ENCODE peak calls at places on chromosomes 6 and 20, in six cellular contexts. Q, I, N, M, C and X are unnamed samples. For H3K4me1, the result is how much of the 10 kb centered on the place peaks cover.

GRCh38 chr6:77249560-77249959 is 213.7 kb downstream of the HTR1B start:
- DNase-seq in I (no peak), N (no peak), Q (no peak), C (no peak), M (no peak), X (no peak)

GRCh38 chr6:142845624-142846458 is 99.1 kb downstream of the HIVEP2 start:
- DNase-seq in I (peak), M (no peak), Q (peak), N (peak), C (peak), X (peak)

GRCh38 chr6:74752303-74752702 is 453.6 kb downstream of the COL12A1 start:
- DNase-seq in N (no peak), M (no peak), I (no peak), C (no peak), Q (no peak), X (peak)

GRCh38 chr6:3915076-3915791 is 66.1 kb downstream of the FAM50B start:
- DNase-seq in N (no peak), M (no peak), Q (no peak), C (no peak), I (no peak), X (no peak)

GRCh38 chr20:35954907-35955251 is 577 bp upstream of the SCAND1 start:
- DNase-seq in C (no peak), Q (no peak), M (no peak), N (peak), I (no peak), X (no peak)

GRCh38 chr6:89553446-89553845 is 85.1 kb downstream of the LYRM2 start:
- DNase-seq in M (no peak), N (no peak), I (no peak), Q (no peak), C (no peak), X (no peak)

GRCh38 chr6:47352169-47352568 is 42.5 kb upstream of the TNFRSF21 start:
- DNase-seq in M (no peak), Q (no peak), I (no peak), C (no peak), N (no peak), X (no peak)

GRCh38 chr6:12420626-12421025 is 130.5 kb downstream of the EDN1 start:
- DNase-seq in C (no peak), N (peak), Q (no peak), I (no peak), M (no peak), X (no peak)

GRCh38 chr20:5122861-5123260 is 3.1 kb upstream of the PCNA start:
- DNase-seq in Q (no peak), M (no peak), C (no peak), I (no peak), N (no peak), X (no peak)

GRCh38 chr6:35186571-35186970 is 27.2 kb upstream of the SCUBE3 start:
- DNase-seq in Q (no peak), M (no peak), N (no peak), C (no peak), I (no peak), X (no peak)

GRCh38 chr6:11802886-11803595 is 24.4 kb upstream of the ADTRP start:
- DNase-seq in Q (peak), N (no peak), M (no peak), C (no peak), I (no peak), X (peak)

GRCh38 chr6:167577891-167578361 is 248.8 kb upstream of the AFDN start:
- DNase-seq in C (no peak), N (no peak), I (no peak), M (no peak), Q (no peak), X (no peak)

GRCh38 chr20:13960525-13960924 is 29.9 kb downstream of the SEL1L2 start:
- DNase-seq in M (no peak), N (no peak), C (no peak), I (no peak), Q (no peak), X (no peak)

GRCh38 chr6:1614767-1615650 is 5.3 kb downstream of the FOXC1 start:
- DNase-seq in I (peak), C (peak), N (no peak), Q (no peak), M (no peak), X (no peak)

GRCh38 chr20:34982270-34983088 is 26.8 kb downstream of the MYH7B start:
- DNase-seq in Q (no peak), I (no peak), M (no peak), N (no peak), C (no peak), X (peak)

GRCh38 chr6:143410859-143411270 is 39.6 kb downstream of the ADAT2 start:
- DNase-seq in N (peak), I (no peak), M (peak), Q (no peak), C (no peak), X (no peak)

GRCh38 chr20:49886571-49887203 is 28.6 kb downstream of the SPATA2 start:
- DNase-seq in N (no peak), Q (no peak), M (no peak), I (no peak), C (peak), X (no peak)

GRCh38 chr6:16712250-16712930 is 48.9 kb downstream of the ATXN1 start:
- DNase-seq in I (no peak), N (no peak), C (no peak), M (no peak), Q (no peak), X (no peak)

GRCh38 chr6:17086469-17086868 is 15.4 kb upstream of the STMND1 start:
- DNase-seq in N (peak), C (no peak), I (peak), M (peak), Q (peak), X (no peak)

GRCh38 chr6:140480852-140481251 is 1106.4 kb upstream of the CITED2 start:
- DNase-seq in M (no peak), N (peak), Q (no peak), C (peak), I (no peak), X (no peak)

GRCh38 chr6:26743941-26744699 is 84.6 kb upstream of the ZNF322 start:
- DNase-seq in C (no peak), Q (no peak), N (no peak), M (no peak), I (peak), X (no peak)

GRCh38 chr20:33246077-33246476 is 10.3 kb downstream of the BPIFA1 start:
- DNase-seq in Q (no peak), I (no peak), C (peak), N (no peak), M (no peak), X (no peak)

GRCh38 chr6:149482542-149483261 is 2.1 kb downstream of the ZC3H12D start:
- DNase-seq in I (no peak), C (no peak), M (no peak), Q (no peak), N (no peak), X (no peak)

GRCh38 chr6:138115877-138116660 is 8.8 kb upstream of the PERP start:
- DNase-seq in I (no peak), M (no peak), Q (peak), N (peak), C (no peak), X (no peak)

GRCh38 chr6:17280552-17281090 is 540 bp upstream of the RBM24 start:
- DNase-seq in N (no peak), Q (peak), M (no peak), C (peak), I (peak), X (peak)

GRCh38 chr6:116561377-116562018 is 7.9 kb downstream of the CALHM4 start:
- DNase-seq in I (peak), C (peak), M (no peak), N (peak), Q (peak), X (peak)

GRCh38 chr6:107504655-107505054 is 14.7 kb downstream of the SOBP start:
- DNase-seq in Q (no peak), I (no peak), C (no peak), N (no peak), M (no peak), X (no peak)

GRCh38 chr6:170174124-170174770 is 116.6 kb downstream of the DLL1 start:
- DNase-seq in M (no peak), N (no peak), Q (no peak), I (peak), C (peak), X (no peak)

GRCh38 chr6:141451508-141452353 is 681.0 kb upstream of the GJE1 start:
- DNase-seq in I (no peak), C (no peak), M (peak), Q (no peak), N (peak), X (no peak)

GRCh38 chr6:143773503-143773902 is 69.6 kb upstream of the LTV1 start:
- DNase-seq in C (no peak), I (no peak), M (no peak), Q (no peak), N (no peak), X (no peak)

GRCh38 chr20:41538810-41539596 is 79.2 kb downstream of the CHD6 start:
- DNase-seq in I (no peak), C (no peak), N (no peak), M (no peak), Q (no peak), X (no peak)

GRCh38 chr6:125839471-125839870 is 48.7 kb downstream of the NCOA7 start:
- DNase-seq in I (no peak), Q (no peak), M (no peak), C (no peak), N (peak), X (no peak)

GRCh38 chr6:163309491-163310026 is 105.0 kb upstream of the QKI start:
- DNase-seq in Q (no peak), C (no peak), I (no peak), M (peak), N (peak), X (no peak)

GRCh38 chr6:33202799-33203198 is 1.7 kb upstream of the HSD17B8 start:
- DNase-seq in C (peak), M (no peak), I (no peak), N (no peak), Q (no peak), X (no peak)

GRCh38 chr6:144849920-144850319 is 564.8 kb downstream of the UTRN start:
- DNase-seq in M (no peak), Q (no peak), I (no peak), C (no peak), N (no peak), X (no peak)

GRCh38 chr6:11604836-11605506 is 67.4 kb downstream of the TMEM170B start:
- DNase-seq in Q (no peak), C (no peak), N (no peak), M (no peak), I (no peak), X (no peak)

GRCh38 chr6:88730602-88731001 is 232.8 kb downstream of the RNGTT start:
- DNase-seq in C (no peak), Q (no peak), M (no peak), I (peak), N (peak), X (no peak)

GRCh38 chr6:109428889-109429477 is 11.4 kb downstream of the PPIL6 start:
- DNase-seq in N (peak), M (no peak), I (no peak), C (no peak), Q (no peak), X (no peak)

GRCh38 chr20:16922834-16923233 is 174.7 kb downstream of the OTOR start:
- DNase-seq in I (no peak), M (no peak), N (peak), Q (no peak), C (no peak), X (no peak)
- TF ChIP-seq CTCF in I (no peak), M (no peak), N (no peak), Q (no peak), C (no peak), X (no peak)

GRCh38 chr6:10397756-10398438 is 17.0 kb downstream of the TFAP2A start:
- DNase-seq in N (no peak), I (no peak), Q (no peak), M (no peak), C (no peak), X (no peak)
- H3K4me1 ChIP-seq in N (under half), I (under half), Q (under half), M (under half), C (under half), X (under half)

GRCh38 chr6:28943557-28944411 is 20.0 kb upstream of the TRIM27 start:
- DNase-seq in N (peak), Q (peak), M (no peak), I (peak), C (peak), X (peak)

GRCh38 chr6:28940294-28940858 is 16.6 kb upstream of the TRIM27 start:
- DNase-seq in Q (peak), C (no peak), I (peak), M (no peak), N (peak), X (no peak)

GRCh38 chr6:28941681-28942448 is 18.1 kb upstream of the TRIM27 start:
- DNase-seq in I (no peak), M (no peak), Q (no peak), N (no peak), C (no peak), X (no peak)

GRCh38 chr6:28943223-28943556 is 19.4 kb upstream of the TRIM27 start:
- DNase-seq in C (no peak), N (no peak), Q (no peak), M (no peak), I (no peak), X (no peak)

GRCh38 chr6:28940859-28941680 is 17.3 kb upstream of the TRIM27 start:
- DNase-seq in I (peak), N (peak), Q (peak), C (peak), M (peak), X (peak)
- TF ChIP-seq CTCF in I (no peak), N (no peak), Q (no peak), C (no peak), M (no peak), X (no peak)

DNA sequence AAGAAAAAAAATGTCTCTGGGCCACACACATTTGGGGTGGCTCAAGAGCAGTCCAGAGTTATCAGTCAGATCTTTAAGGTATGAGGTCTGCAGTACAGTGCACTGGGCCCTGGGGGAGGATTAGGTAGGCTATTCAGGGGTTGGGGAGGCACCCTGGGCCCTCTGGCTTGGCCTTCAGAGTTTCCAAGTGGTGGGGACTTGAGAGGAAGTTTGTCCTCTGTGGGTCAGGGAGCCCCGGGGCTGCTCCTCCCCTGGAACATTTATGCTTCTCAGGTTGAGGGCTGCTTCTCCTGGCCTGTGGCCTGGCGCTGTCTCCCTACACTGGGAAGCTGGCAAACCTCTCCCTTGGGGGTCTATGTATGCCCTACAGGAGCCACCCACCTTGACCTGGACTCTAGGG is 46.0 kb downstream of the PTK7 start:
- DNase-seq in N (no peak), I (no peak), M (no peak), Q (no peak), C (no peak), X (no peak)
- H3K4me1 ChIP-seq in N (half or more), I (under half), M (under half), Q (under half), C (under half), X (under half)